ENCODE peak calls at places on chromosomes 13 and 19, in nine cellular contexts. U is epithelial cell of esophagus; F is iris pigment epithelial cell; G is K562; Q is stimulated activated CD8-positive, alpha-beta memory T cell treated with anti-CD3 and anti-CD28 coated beads, Interleukin-2, amount 100 ng/mL, for 48 hours; A is myocyte; O is caudate nucleus; J is adrenal gland; W is stimulated activated CD4-positive, alpha-beta T cell treated with anti-CD3 and anti-CD28 coated beads, Interleukin-15, amount 100 ng/mL, for 24 hours. I is an unnamed sample.

GRCh38 chr13:26280295-26280694 is 26.4 kb downstream of the CDK8 start:
- DNase-seq in F (peak; percentile 75), O (no peak), Q (no peak), A (no peak), W (no peak), U (peak; percentile 86), G (no peak), J (no peak), I (no peak)

GRCh38 chr19:51158474-51159129 is 16.5 kb downstream of the SIGLEC7 start:
- DNase-seq in A (peak; percentile 29), F (peak; percentile 21), J (peak; percentile 45), Q (peak; percentile 65), O (no peak), G (peak; percentile 79), W (peak; percentile 89), U (peak; percentile 23), I (peak; percentile 51)

GRCh38 chr13:111872475-111873150 is 194.3 kb upstream of the SOX1 start:
- DNase-seq in U (no peak), A (no peak), G (no peak), O (no peak), F (no peak), W (no peak), Q (no peak), J (no peak), I (no peak)

GRCh38 chr13:82905071-82905470 is 977.2 kb downstream of the SLITRK1 start:
- DNase-seq in A (no peak), J (no peak), O (no peak), W (no peak), U (peak; percentile 77), Q (no peak), G (no peak), F (no peak), I (no peak)

GRCh38 chr19:17206736-17207581 is 8.2 kb upstream of the USE1 start:
- DNase-seq in U (no peak), J (no peak), G (no peak), W (no peak), Q (no peak), F (no peak), O (no peak), A (no peak), I (no peak)

GRCh38 chr19:39843919-39844793 is 2.0 kb downstream of the FBL start:
- DNase-seq in Q (no peak), O (no peak), W (peak; percentile 21), J (no peak), G (no peak), F (peak; percentile 59), A (peak; percentile 65), U (peak; percentile 58), I (peak; percentile 66)

GRCh38 chr19:48967346-48968178 is 2.5 kb downstream of the FTL start:
- DNase-seq in F (peak; percentile 65), J (peak; percentile 77), Q (no peak), G (no peak), W (peak; percentile 21), O (no peak), U (peak; percentile 33), A (peak; percentile 59), I (no peak)

GRCh38 chr19:44762033-44762432 is 13.5 kb downstream of the BCL3 start:
- DNase-seq in G (no peak), W (no peak), U (no peak), J (no peak), O (no peak), F (no peak), A (peak; percentile 77), Q (no peak), I (no peak)

GRCh38 chr19:16273005-16273404 is 51.6 kb upstream of the KLF2 start:
- DNase-seq in Q (no peak), A (peak; percentile 47), F (peak; percentile 15), J (no peak), W (no peak), G (no peak), U (no peak), O (no peak), I (no peak)

GRCh38 chr13:61142506-61142905 is 273.1 kb downstream of the PCDH20 start:
- DNase-seq in F (no peak), J (no peak), G (no peak), W (no peak), O (no peak), Q (no peak), U (peak; percentile 86), A (no peak), I (no peak)

GRCh38 chr13:79451500-79451962 is 29.4 kb upstream of the NDFIP2 start:
- DNase-seq in Q (peak; percentile 81), W (peak; percentile 97), A (peak; percentile 53), O (no peak), U (peak; percentile 78), F (peak; percentile 98), G (peak; percentile 74), J (peak; percentile 83), I (no peak)

GRCh38 chr19:55670280-55671053 is 4.6 kb upstream of the EPN1 start:
- DNase-seq in G (no peak), A (no peak), O (no peak), J (no peak), Q (no peak), F (peak; percentile 19), W (no peak), U (peak; percentile 29), I (no peak)

GRCh38 chr19:5338661-5339469 is 1.7 kb downstream of the PTPRS start:
- DNase-seq in F (no peak), O (no peak), Q (no peak), U (no peak), A (no peak), J (no peak), W (peak; percentile 24), G (no peak), I (no peak)

GRCh38 chr13:48562296-48563066 is 29.6 kb upstream of the RCBTB2 start:
- DNase-seq in J (no peak), A (peak; percentile 67), U (peak; percentile 18), O (no peak), F (no peak), Q (peak; percentile 23), W (peak; percentile 65), G (no peak), I (peak; percentile 94)

GRCh38 chr13:73336789-73337188 is 278.0 kb downstream of the KLF5 start:
- DNase-seq in G (no peak), O (no peak), U (peak; percentile 93), A (no peak), Q (no peak), W (no peak), J (no peak), F (no peak), I (no peak)

GRCh38 chr19:17902701-17903100 is 30.1 kb upstream of the CCDC124 start:
- DNase-seq in J (no peak), O (no peak), Q (no peak), W (no peak), G (no peak), F (peak; percentile 92), U (peak; percentile 76), A (peak; percentile 95), I (no peak)

GRCh38 chr19:29947871-29948270 is 5.8 kb downstream of the URI1 start:
- DNase-seq in O (no peak), W (no peak), J (no peak), F (no peak), G (no peak), Q (no peak), A (no peak), U (no peak), I (no peak)

GRCh38 chr13:79475569-79475968 is 5.4 kb upstream of the NDFIP2 start:
- DNase-seq in O (no peak), W (no peak), A (no peak), U (no peak), F (no peak), J (no peak), Q (no peak), G (no peak), I (no peak)

GRCh38 chr13:33123066-33123940 is 107.1 kb downstream of the KL start:
- DNase-seq in W (no peak), J (peak; percentile 67), O (no peak), U (peak; percentile 46), A (no peak), G (no peak), F (peak; percentile 41), Q (no peak), I (no peak)

GRCh38 chr13:108961542-108962125 is 332.2 kb downstream of the MYO16 start:
- DNase-seq in U (peak; percentile 62), J (peak; percentile 37), A (peak; percentile 58), Q (no peak), O (no peak), F (peak; percentile 64), W (no peak), G (peak; percentile 54), I (peak; percentile 47)

GRCh38 chr19:35265126-35265995 is 3.4 kb upstream of the USF2 start:
- DNase-seq in U (peak; percentile 18), J (peak; percentile 73), O (no peak), Q (no peak), W (no peak), G (no peak), F (no peak), A (no peak), I (no peak)

GRCh38 chr13:80217614-80218456 is 123.1 kb downstream of the SPRY2 start:
- DNase-seq in O (no peak), W (no peak), A (no peak), G (no peak), U (peak; percentile 36), Q (no peak), J (no peak), F (peak; percentile 86), I (no peak)

GRCh38 chr13:45830121-45830520 is 21.4 kb downstream of the SIAH3 start:
- DNase-seq in A (no peak), F (no peak), Q (no peak), W (no peak), U (no peak), O (no peak), G (no peak), J (no peak), I (no peak)

GRCh38 chr19:19542507-19542906 is 4.4 kb downstream of the CILP2 start:
- DNase-seq in O (no peak), W (no peak), F (no peak), A (no peak), J (no peak), G (no peak), Q (no peak), U (no peak), I (no peak)

GRCh38 chr19:9075064-9075964 is 11.5 kb upstream of the OR1M1 start:
- DNase-seq in J (peak; percentile 90), A (peak; percentile 75), W (peak; percentile 2), Q (no peak), F (peak; percentile 98), O (no peak), G (peak; percentile 84), U (peak; percentile 98), I (no peak)

GRCh38 chr19:16327911-16328823 is 3.5 kb downstream of the KLF2 start:
- DNase-seq in J (peak; percentile 87), Q (no peak), G (no peak), U (peak; percentile 77), A (peak; percentile 39), F (peak; percentile 96), W (peak; percentile 55), O (no peak), I (peak; percentile 68)

GRCh38 chr19:41425174-41426115 is 1.7 kb downstream of the B3GNT8 start:
- DNase-seq in G (no peak), Q (no peak), A (no peak), W (no peak), O (no peak), F (no peak), U (no peak), J (no peak), I (no peak)

GRCh38 chr13:105990256-105990958 is 545.1 kb downstream of the EFNB2 start:
- DNase-seq in Q (no peak), G (no peak), J (no peak), O (no peak), W (no peak), A (no peak), U (peak; percentile 95), F (peak; percentile 84), I (no peak)

GRCh38 chr13:26929971-26930730 is 169.6 kb upstream of the GPR12 start:
- DNase-seq in G (peak; percentile 72), A (peak; percentile 67), W (peak; percentile 79), O (no peak), F (peak; percentile 57), J (peak; percentile 47), U (peak; percentile 60), Q (peak; percentile 59), I (peak; percentile 72)

GRCh38 chr13:86585826-86586225 is 786.6 kb upstream of the SLITRK6 start:
- DNase-seq in F (peak; percentile 22), J (peak; percentile 57), U (peak; percentile 38), W (no peak), Q (no peak), O (no peak), A (no peak), G (no peak), I (no peak)

GRCh38 chr19:13044160-13044853 is 49.0 kb downstream of the NFIX start:
- DNase-seq in U (peak; percentile 72), A (no peak), F (peak; percentile 78), J (no peak), Q (peak; percentile 16), G (no peak), O (no peak), W (no peak), I (no peak)